ENCODE peak calls at places on chromosomes 16 and 17, in five cellular contexts. G is A549, O is adrenal gland, P is HFF-Myc, B is left lung. V is an unnamed sample.

GRCh38 chr17:32310927-32311568 is 30.9 kb downstream of the C17orf75 start:
- DNase-seq in G (no peak), P (no peak), B (no peak), O (no peak), V (no peak)

GRCh38 chr16:86567701-86568571 is 1.3 kb downstream of the FOXC2 start:
- DNase-seq in G (no peak), B (no peak), O (no peak), P (no peak), V (no peak)

GRCh38 chr16:26664086-26664485 is 402.6 kb upstream of the C16orf82 start:
- DNase-seq in O (no peak), P (no peak), G (no peak), B (no peak), V (no peak)

GRCh38 chr17:70047619-70048018 is 27.4 kb upstream of the KCNJ16 start:
- DNase-seq in B (no peak), G (no peak), O (no peak), P (no peak), V (no peak)

GRCh38 chr16:53056528-53056881 is 1.7 kb downstream of the CHD9 start:
- DNase-seq in O (no peak), P (no peak), G (no peak), B (no peak), V (no peak)

GRCh38 chr17:78263063-78263735 is 31.8 kb downstream of the TMEM235 start:
- DNase-seq in O (no peak), B (peak; percentile 77), P (no peak), G (no peak), V (no peak)

GRCh38 chr17:2547176-2547575 is 35.5 kb upstream of the METTL16 start:
- DNase-seq in O (peak; percentile 22), P (no peak), G (peak; percentile 60), B (no peak), V (no peak)

GRCh38 chr16:1834096-1834495 is 7.1 kb downstream of the FAHD1 start:
- DNase-seq in G (no peak), O (no peak), P (no peak), B (no peak), V (no peak)

GRCh38 chr16:69093974-69094373 is 11.5 kb upstream of the HAS3 start:
- DNase-seq in P (no peak), B (peak; percentile 53), G (no peak), O (no peak), V (no peak)

GRCh38 chr16:54923988-54924387 is 6.7 kb upstream of the IRX5 start:
- DNase-seq in G (no peak), O (no peak), P (no peak), B (no peak), V (no peak)

GRCh38 chr17:44557653-44558285 is 485 bp downstream of the FZD2 start:
- DNase-seq in P (no peak), B (peak; percentile 44), O (no peak), G (no peak), V (no peak)

GRCh38 chr17:74276561-74277009 is 2.6 kb downstream of the DNAI2 start:
- DNase-seq in P (no peak), B (no peak), G (no peak), O (no peak), V (no peak)

GRCh38 chr17:75482098-75482943 is 25.9 kb downstream of the TMEM94 start:
- DNase-seq in G (no peak), B (no peak), O (no peak), P (no peak), V (no peak)

GRCh38 chr16:73047221-73047535 is 750 bp downstream of the ZFHX3 start:
- DNase-seq in O (no peak), B (no peak), P (no peak), G (no peak), V (no peak)

GRCh38 chr17:72954595-72954994 is 137.9 kb downstream of the SLC39A11 start:
- DNase-seq in G (no peak), B (no peak), P (no peak), O (peak; percentile 54), V (no peak)

GRCh38 chr17:50047488-50048126 is 8.3 kb upstream of the ITGA3 start:
- DNase-seq in G (no peak), P (no peak), B (peak; percentile 20), O (no peak), V (no peak)

GRCh38 chr16:87486282-87486681 is 6.5 kb downstream of the ZCCHC14 start:
- DNase-seq in B (no peak), O (no peak), G (no peak), P (no peak), V (no peak)

GRCh38 chr16:49458221-49458620 is 84.6 kb downstream of the C16orf78 start:
- DNase-seq in B (peak; percentile 16), P (no peak), O (no peak), G (no peak), V (no peak)

GRCh38 chr16:88818610-88818874 is 6.8 kb upstream of the APRT start:
- DNase-seq in O (no peak), G (no peak), P (no peak), B (no peak), V (no peak)

GRCh38 chr17:10398352-10398751 is 23.4 kb downstream of the MYH8 start:
- DNase-seq in B (no peak), P (no peak), O (no peak), G (no peak), V (no peak)

GRCh38 chr17:38404174-38404943 is 23.9 kb upstream of the ARHGAP23 start:
- DNase-seq in G (no peak), P (no peak), O (no peak), B (no peak), V (no peak)

GRCh38 chr17:38873646-38874380 is 4.0 kb downstream of the LASP1 start:
- DNase-seq in G (peak; percentile 69), O (no peak), B (no peak), P (no peak), V (no peak)

GRCh38 chr17:29214215-29215146 is 32.2 kb upstream of the CRYBA1 start:
- DNase-seq in O (no peak), G (no peak), P (no peak), B (no peak), V (no peak)

GRCh38 chr17:41799366-41799765 is 12.4 kb downstream of the P3H4 start:
- DNase-seq in P (no peak), G (no peak), B (no peak), O (no peak), V (no peak)

GRCh38 chr16:29900888-29901606 is 759 bp downstream of the ASPHD1 start:
- DNase-seq in G (no peak), P (no peak), B (no peak), O (no peak), V (no peak)

GRCh38 chr16:3248596-3248995 is 7.8 kb downstream of the MEFV start:
- DNase-seq in B (no peak), G (no peak), O (no peak), P (no peak), V (no peak)

GRCh38 chr16:12257926-12258561 is 281.5 kb downstream of the SNX29 start:
- DNase-seq in P (no peak), O (no peak), B (no peak), G (no peak), V (no peak)

DNA sequence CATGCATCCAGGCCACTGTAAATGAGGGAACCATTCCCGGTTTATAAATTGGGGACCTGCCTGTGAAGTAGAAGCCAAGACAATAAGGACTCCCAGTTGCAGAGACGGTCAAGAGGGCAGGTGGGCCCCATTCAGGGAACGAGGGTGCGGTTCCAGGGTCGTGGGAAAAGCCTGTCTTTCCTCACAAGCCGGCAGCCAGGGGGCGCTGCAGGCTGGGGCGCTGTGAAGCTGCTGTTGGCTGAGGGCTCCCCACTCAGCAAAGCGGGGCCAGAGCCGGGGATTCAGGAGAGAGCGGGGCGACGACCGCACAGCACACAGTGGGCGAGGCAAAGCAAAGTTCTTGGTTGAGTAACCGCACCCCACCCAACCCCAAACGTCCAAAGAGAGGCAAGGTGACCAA is 24.9 kb downstream of the CDRT15 start:
- DNase-seq in G (no peak), P (no peak), B (no peak), O (peak; percentile 18), V (no peak)
- TF ChIP-seq CTCF in G (no peak), P (peak; percentile 47), B (no peak), O (peak; percentile 14), V (no peak)

GRCh38 chr17:1351275-1351674 is 48.7 kb downstream of the YWHAE start:
- DNase-seq in P (no peak), G (no peak), B (no peak), O (no peak), V (no peak)
- TF ChIP-seq CTCF in P (no peak), G (no peak), B (no peak), O (no peak), V (no peak)

GRCh38 chr16:57994778-57995177 is 5.7 kb downstream of the ZNF319 start:
- DNase-seq in G (no peak), O (no peak), B (peak; percentile 80), P (no peak), V (no peak)
- TF ChIP-seq CTCF in G (peak; percentile 44), O (peak; percentile 51), B (no peak), P (peak; percentile 54), V (peak; percentile 42)

DNA sequence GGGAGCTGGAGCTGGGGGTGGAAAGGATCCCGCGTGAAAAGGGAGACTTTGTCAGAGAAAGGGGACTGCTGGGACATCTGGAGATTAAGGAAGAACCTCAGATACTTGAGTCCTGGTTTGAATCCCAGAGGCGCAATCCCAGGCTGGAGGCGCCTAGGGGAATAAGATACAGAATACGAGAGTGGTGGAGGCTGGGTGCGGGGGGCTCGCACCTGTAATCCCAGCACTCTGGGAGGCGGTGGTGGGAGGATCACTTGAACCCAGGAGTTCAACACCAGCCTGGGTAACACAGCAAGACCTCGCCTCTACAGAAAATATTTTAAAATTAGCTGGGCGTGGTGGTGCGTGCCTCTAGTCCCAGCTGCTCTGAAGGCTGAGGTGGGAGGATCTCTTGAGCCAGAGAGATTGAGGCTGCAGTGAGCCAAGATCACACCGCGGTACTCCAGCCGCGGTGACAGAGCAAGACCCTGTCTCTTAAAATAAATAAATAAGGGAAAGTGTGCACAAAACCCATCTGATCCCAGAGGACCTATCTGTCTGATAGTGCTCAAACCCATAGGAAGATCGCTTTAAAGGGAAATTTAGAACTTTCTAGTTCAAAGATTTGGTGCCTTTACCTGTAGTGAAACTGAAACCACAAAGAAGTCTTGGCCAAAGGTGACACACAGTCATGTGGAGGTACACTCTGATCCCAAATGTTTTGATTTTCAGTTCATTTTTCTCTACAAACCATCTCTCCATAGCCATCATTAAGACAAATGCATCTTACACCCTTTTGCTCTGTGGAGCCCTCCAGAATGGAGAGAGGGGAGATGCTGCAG is 625 bp upstream of the SCRN2 start:
- DNase-seq in P (no peak), B (no peak), O (no peak), G (no peak), V (no peak)
- TF ChIP-seq CTCF in P (no peak), B (no peak), O (no peak), G (no peak), V (no peak)

V was measured in progenitor cell of endocrine pancreas.